ENCODE peak calls at places on chromosomes 3 and 15, in seven cellular contexts. One of them, this sample, is unnamed.

GRCh38 chr3:52144796-52145735 is 9.2 kb downstream of the POC1A start:
- DNase-seq in lower leg skin: no peak
- DNase-seq in kidney epithelial cell: no peak
- DNase-seq in WERI-Rb-1: no peak
- DNase-seq in A549: no peak
- DNase-seq in AG04450: no peak
- DNase-seq in coronary artery: no peak
- DNase-seq in this sample: no peak

GRCh38 chr15:20280933-20281463 is 260.6 kb downstream of the GOLGA6L6 start:
- DNase-seq in coronary artery: no peak
- DNase-seq in WERI-Rb-1: no peak
- DNase-seq in lower leg skin: no peak
- DNase-seq in AG04450: no peak
- DNase-seq in kidney epithelial cell: no peak
- DNase-seq in A549: no peak
- DNase-seq in this sample: no peak

GRCh38 chr3:166663194-166663593 is 716.9 kb downstream of the ZBBX start:
- DNase-seq in A549: no peak
- DNase-seq in coronary artery: no peak
- DNase-seq in WERI-Rb-1: no peak
- DNase-seq in AG04450: no peak
- DNase-seq in lower leg skin: no peak
- DNase-seq in kidney epithelial cell: peak; percentile 79
- DNase-seq in this sample: no peak

GRCh38 chr15:92523176-92523575 is 129.5 kb downstream of the ST8SIA2 start:
- DNase-seq in lower leg skin: no peak
- DNase-seq in coronary artery: no peak
- DNase-seq in WERI-Rb-1: peak; percentile 57
- DNase-seq in A549: no peak
- DNase-seq in kidney epithelial cell: no peak
- DNase-seq in AG04450: no peak
- DNase-seq in this sample: no peak

GRCh38 chr3:189038773-189039720 is 132.7 kb upstream of the TPRG1 start:
- DNase-seq in WERI-Rb-1: no peak
- DNase-seq in lower leg skin: no peak
- DNase-seq in kidney epithelial cell: no peak
- DNase-seq in A549: no peak
- DNase-seq in AG04450: no peak
- DNase-seq in coronary artery: no peak
- DNase-seq in this sample: no peak

GRCh38 chr3:172065967-172066762 is 26.8 kb downstream of the FNDC3B start:
- DNase-seq in coronary artery: no peak
- DNase-seq in A549: peak; percentile 19
- DNase-seq in WERI-Rb-1: no peak
- DNase-seq in lower leg skin: no peak
- DNase-seq in kidney epithelial cell: peak; percentile 89
- DNase-seq in AG04450: no peak
- DNase-seq in this sample: peak; percentile 57

GRCh38 chr3:159532577-159532976 is 456.1 kb upstream of the IL12A start:
- DNase-seq in coronary artery: no peak
- DNase-seq in lower leg skin: no peak
- DNase-seq in kidney epithelial cell: no peak
- DNase-seq in A549: no peak
- DNase-seq in AG04450: no peak
- DNase-seq in WERI-Rb-1: no peak
- DNase-seq in this sample: no peak

GRCh38 chr3:143236226-143236964 is 116.8 kb downstream of the CHST2 start:
- DNase-seq in AG04450: no peak
- DNase-seq in lower leg skin: no peak
- DNase-seq in A549: no peak
- DNase-seq in WERI-Rb-1: no peak
- DNase-seq in kidney epithelial cell: peak; percentile 43
- DNase-seq in coronary artery: no peak
- DNase-seq in this sample: no peak

GRCh38 chr15:77659350-77660321 is 26.9 kb upstream of the LINGO1 start:
- DNase-seq in coronary artery: no peak
- DNase-seq in kidney epithelial cell: peak; percentile 7
- DNase-seq in AG04450: no peak
- DNase-seq in lower leg skin: no peak
- DNase-seq in A549: peak; percentile 91
- DNase-seq in WERI-Rb-1: peak; percentile 90
- DNase-seq in this sample: peak; percentile 81

GRCh38 chr3:40616420-40616819 is 91.7 kb downstream of the ZNF621 start:
- DNase-seq in WERI-Rb-1: peak; percentile 24
- DNase-seq in A549: no peak
- DNase-seq in kidney epithelial cell: no peak
- DNase-seq in AG04450: no peak
- DNase-seq in lower leg skin: no peak
- DNase-seq in coronary artery: no peak
- DNase-seq in this sample: no peak

GRCh38 chr3:142894493-142894892 is 5.6 kb upstream of the PCOLCE2 start:
- DNase-seq in kidney epithelial cell: no peak
- DNase-seq in coronary artery: no peak
- DNase-seq in AG04450: no peak
- DNase-seq in A549: no peak
- DNase-seq in WERI-Rb-1: no peak
- DNase-seq in lower leg skin: no peak
- DNase-seq in this sample: no peak

GRCh38 chr3:150251654-150252053 is 156.4 kb upstream of the TSC22D2 start:
- DNase-seq in coronary artery: no peak
- DNase-seq in lower leg skin: no peak
- DNase-seq in A549: no peak
- DNase-seq in AG04450: no peak
- DNase-seq in WERI-Rb-1: no peak
- DNase-seq in kidney epithelial cell: no peak
- DNase-seq in this sample: peak; percentile 52

GRCh38 chr15:48862705-48863104 is 15.2 kb upstream of the EID1 start:
- DNase-seq in WERI-Rb-1: no peak
- DNase-seq in kidney epithelial cell: no peak
- DNase-seq in coronary artery: no peak
- DNase-seq in lower leg skin: no peak
- DNase-seq in AG04450: no peak
- DNase-seq in A549: no peak
- DNase-seq in this sample: no peak

GRCh38 chr15:98123834-98124233 is 163.3 kb downstream of the ARRDC4 start:
- DNase-seq in coronary artery: no peak
- DNase-seq in A549: no peak
- DNase-seq in WERI-Rb-1: no peak
- DNase-seq in AG04450: no peak
- DNase-seq in kidney epithelial cell: no peak
- DNase-seq in lower leg skin: no peak
- DNase-seq in this sample: peak; percentile 27

GRCh38 chr15:68149059-68149458 is 56.1 kb downstream of the CALML4 start:
- DNase-seq in AG04450: no peak
- DNase-seq in WERI-Rb-1: no peak
- DNase-seq in coronary artery: no peak
- DNase-seq in lower leg skin: no peak
- DNase-seq in kidney epithelial cell: no peak
- DNase-seq in A549: no peak
- DNase-seq in this sample: peak; percentile 65

GRCh38 chr3:23264413-23264812 is 61.3 kb downstream of the UBE2E2 start:
- DNase-seq in kidney epithelial cell: no peak
- DNase-seq in A549: no peak
- DNase-seq in lower leg skin: no peak
- DNase-seq in coronary artery: no peak
- DNase-seq in WERI-Rb-1: no peak
- DNase-seq in AG04450: peak; percentile 24
- DNase-seq in this sample: peak; percentile 90

GRCh38 chr3:189529468-189529867 is 101.7 kb upstream of the TP63 start:
- DNase-seq in A549: no peak
- DNase-seq in coronary artery: no peak
- DNase-seq in lower leg skin: no peak
- DNase-seq in WERI-Rb-1: no peak
- DNase-seq in kidney epithelial cell: no peak
- DNase-seq in AG04450: no peak
- DNase-seq in this sample: no peak

GRCh38 chr3:186142556-186142955 is 33.7 kb upstream of the ETV5 start:
- DNase-seq in coronary artery: no peak
- DNase-seq in WERI-Rb-1: no peak
- DNase-seq in A549: no peak
- DNase-seq in AG04450: no peak
- DNase-seq in kidney epithelial cell: no peak
- DNase-seq in lower leg skin: no peak
- DNase-seq in this sample: peak; percentile 13

GRCh38 chr3:89360155-89360554 is 252.7 kb downstream of the EPHA3 start:
- DNase-seq in coronary artery: no peak
- DNase-seq in WERI-Rb-1: no peak
- DNase-seq in A549: no peak
- DNase-seq in AG04450: no peak
- DNase-seq in kidney epithelial cell: no peak
- DNase-seq in lower leg skin: no peak
- DNase-seq in this sample: no peak

GRCh38 chr3:53815651-53816050 is 30.6 kb downstream of the CHDH start:
- DNase-seq in kidney epithelial cell: no peak
- DNase-seq in AG04450: no peak
- DNase-seq in lower leg skin: peak; percentile 62
- DNase-seq in WERI-Rb-1: no peak
- DNase-seq in A549: no peak
- DNase-seq in coronary artery: peak; percentile 21
- DNase-seq in this sample: no peak

GRCh38 chr15:59741274-59741906 is 52.3 kb upstream of the BNIP2 start:
- DNase-seq in A549: no peak
- DNase-seq in WERI-Rb-1: peak; percentile 75
- DNase-seq in kidney epithelial cell: no peak
- DNase-seq in coronary artery: no peak
- DNase-seq in AG04450: no peak
- DNase-seq in lower leg skin: no peak
- DNase-seq in this sample: peak; percentile 15

GRCh38 chr3:34155666-34156065 is 357.2 kb downstream of the PDCD6IP start:
- DNase-seq in kidney epithelial cell: no peak
- DNase-seq in WERI-Rb-1: no peak
- DNase-seq in lower leg skin: no peak
- DNase-seq in AG04450: no peak
- DNase-seq in coronary artery: no peak
- DNase-seq in A549: no peak
- DNase-seq in this sample: no peak

GRCh38 chr3:99842826-99843589 is 25.3 kb downstream of the CMSS1 start:
- DNase-seq in WERI-Rb-1: no peak
- DNase-seq in AG04450: no peak
- DNase-seq in A549: no peak
- DNase-seq in kidney epithelial cell: peak; percentile 21
- DNase-seq in coronary artery: no peak
- DNase-seq in lower leg skin: no peak
- DNase-seq in this sample: peak; percentile 81

GRCh38 chr3:57064615-57065014 is 4.2 kb downstream of the SPATA12 start:
- DNase-seq in kidney epithelial cell: no peak
- DNase-seq in AG04450: no peak
- DNase-seq in lower leg skin: no peak
- DNase-seq in coronary artery: no peak
- DNase-seq in A549: no peak
- DNase-seq in WERI-Rb-1: no peak
- DNase-seq in this sample: no peak

GRCh38 chr15:57135800-57136199 is 217.4 kb downstream of the TCF12 start:
- DNase-seq in WERI-Rb-1: no peak
- DNase-seq in AG04450: no peak
- DNase-seq in coronary artery: no peak
- DNase-seq in lower leg skin: no peak
- DNase-seq in A549: no peak
- DNase-seq in kidney epithelial cell: no peak
- DNase-seq in this sample: no peak
- H3K4me3 ChIP-seq in WERI-Rb-1: no peak overlapping the region
- H3K4me3 ChIP-seq in AG04450: no peak overlapping the region
- H3K4me3 ChIP-seq in coronary artery: peak overlapping the region; percentile 36
- H3K4me3 ChIP-seq in lower leg skin: no peak overlapping the region
- H3K4me3 ChIP-seq in A549: no peak overlapping the region
- H3K4me3 ChIP-seq in kidney epithelial cell: no peak overlapping the region
- H3K4me3 ChIP-seq in this sample: no peak overlapping the region

DNA sequence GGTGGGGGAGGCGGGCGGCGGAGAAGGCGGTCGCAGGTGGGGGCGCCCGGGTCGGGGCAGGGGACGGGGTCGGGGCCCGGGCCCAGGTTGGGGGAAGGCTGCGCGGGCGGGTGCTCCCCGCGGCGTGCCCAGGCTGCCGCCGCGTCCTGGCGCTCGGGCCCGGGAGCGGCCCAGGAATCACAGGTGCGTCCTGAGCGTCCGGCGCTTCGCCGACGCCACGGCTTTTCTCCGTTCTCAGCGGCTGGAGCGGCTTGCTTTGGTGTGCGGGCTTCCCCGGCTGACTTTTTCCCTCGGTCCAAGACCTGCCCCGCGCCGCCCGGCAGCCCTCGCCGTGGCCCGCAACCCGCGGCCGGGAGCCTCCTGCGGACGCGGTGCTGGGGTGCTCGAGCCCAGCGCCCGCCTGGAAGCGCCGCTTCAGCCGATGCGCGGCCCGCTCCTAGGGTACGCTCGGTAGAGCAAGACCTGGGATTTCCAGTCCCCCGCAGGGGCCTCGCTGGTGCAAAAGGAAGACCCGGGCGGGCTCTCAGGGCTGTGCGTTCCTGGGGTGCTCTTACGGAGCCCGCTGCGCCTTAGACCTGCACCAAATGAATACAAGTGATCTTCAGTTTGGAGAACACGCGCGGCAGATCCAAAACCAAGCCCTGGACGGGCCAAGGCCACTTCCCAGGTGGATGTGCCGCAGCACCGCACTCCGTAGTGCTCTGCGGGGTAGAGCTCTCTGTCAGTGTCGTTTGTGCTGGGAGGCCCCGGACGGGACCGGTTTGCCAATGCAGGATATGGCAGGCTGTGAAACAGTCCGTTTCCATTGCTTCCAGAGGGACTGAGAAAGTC is 639 bp downstream of the NIPA1 start:
- DNase-seq in AG04450: no peak
- DNase-seq in lower leg skin: no peak
- DNase-seq in WERI-Rb-1: peak; percentile 35
- DNase-seq in kidney epithelial cell: no peak
- DNase-seq in A549: peak; percentile 17
- DNase-seq in coronary artery: no peak
- DNase-seq in this sample: peak; percentile 34
- TF ChIP-seq CTCF in AG04450: no peak
- TF ChIP-seq CTCF in lower leg skin: no peak
- TF ChIP-seq CTCF in WERI-Rb-1: no peak
- TF ChIP-seq CTCF in kidney epithelial cell: no peak
- TF ChIP-seq CTCF in A549: no peak
- TF ChIP-seq CTCF in coronary artery: no peak
- TF ChIP-seq CTCF in this sample: no peak

GRCh38 chr3:72274511-72275295 is 489.8 kb upstream of the PROK2 start:
- DNase-seq in A549: no peak
- DNase-seq in coronary artery: no peak
- DNase-seq in kidney epithelial cell: no peak
- DNase-seq in AG04450: peak; percentile 51
- DNase-seq in lower leg skin: peak; percentile 90
- DNase-seq in WERI-Rb-1: peak; percentile 69
- DNase-seq in this sample: peak; percentile 85
- H3K4me3 ChIP-seq in A549: no peak overlapping the region
- H3K4me3 ChIP-seq in coronary artery: peak overlapping the region; percentile 47
- H3K4me3 ChIP-seq in kidney epithelial cell: no peak overlapping the region
- H3K4me3 ChIP-seq in AG04450: peak overlapping the region; percentile 29
- H3K4me3 ChIP-seq in lower leg skin: no peak overlapping the region
- H3K4me3 ChIP-seq in WERI-Rb-1: no peak overlapping the region
- H3K4me3 ChIP-seq in this sample: no peak overlapping the region

GRCh38 chr3:158430448-158430847 is 140.5 kb upstream of the MLF1 start:
- DNase-seq in AG04450: no peak
- DNase-seq in kidney epithelial cell: no peak
- DNase-seq in WERI-Rb-1: no peak
- DNase-seq in A549: no peak
- DNase-seq in coronary artery: no peak
- DNase-seq in lower leg skin: no peak
- DNase-seq in this sample: no peak

GRCh38 chr3:158430968-158431367 is 140.0 kb upstream of the MLF1 start:
- DNase-seq in A549: no peak
- DNase-seq in lower leg skin: no peak
- DNase-seq in kidney epithelial cell: no peak
- DNase-seq in WERI-Rb-1: no peak
- DNase-seq in AG04450: no peak
- DNase-seq in coronary artery: no peak
- DNase-seq in this sample: peak; percentile 53

GRCh38 chr3:158434412-158435038 is 136.5 kb upstream of the MLF1 start:
- DNase-seq in coronary artery: no peak
- DNase-seq in AG04450: peak; percentile 21
- DNase-seq in kidney epithelial cell: no peak
- DNase-seq in lower leg skin: no peak
- DNase-seq in A549: peak; percentile 5
- DNase-seq in WERI-Rb-1: peak; percentile 62
- DNase-seq in this sample: peak; percentile 80
- TF ChIP-seq CTCF in coronary artery: peak; percentile 56
- TF ChIP-seq CTCF in AG04450: peak; percentile 83
- TF ChIP-seq CTCF in kidney epithelial cell: peak; percentile 62
- TF ChIP-seq CTCF in lower leg skin: no peak
- TF ChIP-seq CTCF in A549: peak; percentile 91
- TF ChIP-seq CTCF in WERI-Rb-1: peak; percentile 55
- TF ChIP-seq CTCF in this sample: peak; percentile 76

This sample was measured in fibroblast of the aortic adventitia.